ENCODE peak calls at places on chromosomes 5 and 9, in four cellular contexts. H, P, G and T are unnamed samples.

GRCh38 chr9:123867034-123867433 is 62.9 kb downstream of the DENND1A start:
- DNase-seq in H (no peak), P (no peak), G (no peak), T (no peak)

GRCh38 chr5:124683917-124684555 is 62.4 kb downstream of the ZNF608 start:
- DNase-seq in H (no peak), P (no peak), G (no peak), T (no peak)

GRCh38 chr9:133844876-133845658 is 106.9 kb upstream of the SARDH start:
- DNase-seq in H (peak), P (no peak), G (peak), T (peak)

GRCh38 chr9:91640428-91640827 is 216.8 kb upstream of the NFIL3 start:
- DNase-seq in H (no peak), P (no peak), G (no peak), T (no peak)

GRCh38 chr5:11252523-11252922 is 491.5 kb upstream of the DAP start:
- DNase-seq in H (no peak), P (no peak), G (no peak), T (no peak)

GRCh38 chr5:138942861-138943260 is 67.7 kb upstream of the LRRTM2 start:
- DNase-seq in H (no peak), P (no peak), G (no peak), T (no peak)

GRCh38 chr5:74762599-74762998 is 4.3 kb downstream of the GFM2 start:
- DNase-seq in H (no peak), P (peak), G (no peak), T (no peak)

GRCh38 chr9:16809912-16810610 is 60.4 kb downstream of the BNC2 start:
- DNase-seq in H (no peak), P (no peak), G (no peak), T (no peak)

GRCh38 chr5:52638732-52639131 is 149.0 kb upstream of the ITGA1 start:
- DNase-seq in H (no peak), P (no peak), G (no peak), T (no peak)

GRCh38 chr5:37722236-37723146 is 117.3 kb downstream of the GDNF start:
- DNase-seq in H (no peak), P (peak), G (no peak), T (no peak)

GRCh38 chr5:32942225-32942989 is 231.3 kb downstream of the NPR3 start:
- DNase-seq in H (peak), P (peak), G (no peak), T (peak)

GRCh38 chr9:75780185-75780584 is 110.3 kb upstream of the PCSK5 start:
- DNase-seq in H (no peak), P (no peak), G (no peak), T (no peak)

GRCh38 chr5:87321605-87322004 is 53.9 kb downstream of the RASA1 start:
- DNase-seq in H (no peak), P (no peak), G (no peak), T (no peak)

GRCh38 chr9:99183616-99184015 is 38.1 kb downstream of the ALG2 start:
- DNase-seq in H (no peak), P (no peak), G (no peak), T (no peak)

GRCh38 chr5:125525356-125525755 is 778.9 kb upstream of the ZNF608 start:
- DNase-seq in H (no peak), P (no peak), G (no peak), T (no peak)

GRCh38 chr5:8253376-8253775 is 384.4 kb downstream of the MTRR start:
- DNase-seq in H (no peak), P (no peak), G (no peak), T (no peak)

GRCh38 chr9:86193088-86193487 is 66.4 kb downstream of the C9orf153 start:
- DNase-seq in H (no peak), P (no peak), G (no peak), T (no peak)

GRCh38 chr5:125655156-125655555 is 768.1 kb upstream of the GRAMD2B start:
- DNase-seq in H (no peak), P (no peak), G (no peak), T (no peak)

GRCh38 chr5:154440540-154440939 is 5.3 kb upstream of the SAP30L start:
- DNase-seq in H (no peak), P (no peak), G (no peak), T (no peak)

GRCh38 chr5:370311-370958 is 48.9 kb downstream of the AHRR start:
- DNase-seq in H (no peak), P (no peak), G (no peak), T (peak)

GRCh38 chr5:160508780-160509361 is 87.2 kb downstream of the PTTG1 start:
- DNase-seq in H (peak), P (peak), G (no peak), T (peak)

GRCh38 chr5:91074615-91075014 is 308.5 kb downstream of the ARRDC3 start:
- DNase-seq in H (no peak), P (no peak), G (no peak), T (no peak)

GRCh38 chr9:135479469-135480052 is at the start of gene PPP1R26:
- DNase-seq in H (no peak), P (no peak), G (no peak), T (peak)

GRCh38 chr5:170262061-170262764 is 29.4 kb downstream of the C5orf58 start:
- DNase-seq in H (no peak), P (no peak), G (peak), T (no peak)

GRCh38 chr5:9851458-9851857 is 221.3 kb upstream of the TAS2R1 start:
- DNase-seq in H (no peak), P (no peak), G (no peak), T (no peak)

GRCh38 chr5:174721522-174722432 is 2.6 kb upstream of the MSX2 start:
- DNase-seq in H (no peak), P (no peak), G (no peak), T (no peak)

GRCh38 chr9:3865373-3865772 is 339.6 kb upstream of the RFX3 start:
- DNase-seq in H (no peak), P (no peak), G (no peak), T (no peak)

GRCh38 chr9:116855881-116856662 is 169.0 kb downstream of the TRIM32 start:
- DNase-seq in H (no peak), P (no peak), G (no peak), T (no peak)

GRCh38 chr5:23494558-23494957 is 12.9 kb upstream of the PRDM9 start:
- DNase-seq in H (no peak), P (no peak), G (no peak), T (no peak)

GRCh38 chr9:93909242-93909616 is 45.9 kb downstream of the BARX1 start:
- DNase-seq in H (no peak), P (no peak), G (no peak), T (no peak)

GRCh38 chr5:56815657-56816545 is 552 bp downstream of the MAP3K1 start:
- DNase-seq in H (peak), P (no peak), G (peak), T (peak)

GRCh38 chr5:131952286-131952857 is 6.9 kb upstream of the MEIKIN start:
- DNase-seq in H (no peak), P (no peak), G (no peak), T (no peak)

GRCh38 chr9:93620881-93621820 is 44.8 kb downstream of the PHF2 start:
- DNase-seq in H (no peak), P (no peak), G (no peak), T (no peak)

GRCh38 chr5:174424219-174425053 is 299.9 kb upstream of the MSX2 start:
- DNase-seq in H (no peak), P (no peak), G (no peak), T (no peak)

GRCh38 chr5:28580616-28581015 is 1542.2 kb upstream of the CDH9 start:
- DNase-seq in H (no peak), P (no peak), G (no peak), T (no peak)

GRCh38 chr9:89106224-89106851 is 72.3 kb downstream of the SHC3 start:
- DNase-seq in H (no peak), P (no peak), G (no peak), T (no peak)

GRCh38 chr5:42943931-42944631 is 96.0 kb downstream of the ANXA2R start:
- DNase-seq in H (no peak), P (no peak), G (no peak), T (no peak)

GRCh38 chr5:59093329-59093728 is 510.5 kb downstream of the RAB3C start:
- DNase-seq in H (no peak), P (no peak), G (no peak), T (no peak)

DNA sequence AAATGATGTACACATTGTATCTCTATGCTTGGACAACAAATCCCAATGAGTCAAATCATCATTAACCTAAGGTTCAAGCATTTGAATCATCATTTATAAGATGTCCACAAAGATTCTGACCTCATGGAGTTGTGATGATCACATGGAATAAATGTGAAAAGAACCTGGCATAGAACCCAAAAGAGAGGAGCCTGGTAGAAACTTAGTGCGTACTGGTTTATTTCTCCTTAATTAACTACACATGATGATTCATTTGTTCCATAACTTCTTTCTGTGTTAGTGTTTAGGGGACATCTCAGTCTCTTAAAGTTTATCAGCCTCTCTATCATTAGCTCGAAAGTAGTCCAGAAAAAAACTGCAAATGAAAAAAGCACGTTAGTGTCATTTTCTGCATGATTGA is 411.6 kb downstream of the BRINP1 start:
- DNase-seq in H (no peak), P (no peak), G (no peak), T (no peak)
- TF ChIP-seq POLR2AphosphoS5 in H (no peak), P (no peak), G (no peak), T (no peak)

DNA sequence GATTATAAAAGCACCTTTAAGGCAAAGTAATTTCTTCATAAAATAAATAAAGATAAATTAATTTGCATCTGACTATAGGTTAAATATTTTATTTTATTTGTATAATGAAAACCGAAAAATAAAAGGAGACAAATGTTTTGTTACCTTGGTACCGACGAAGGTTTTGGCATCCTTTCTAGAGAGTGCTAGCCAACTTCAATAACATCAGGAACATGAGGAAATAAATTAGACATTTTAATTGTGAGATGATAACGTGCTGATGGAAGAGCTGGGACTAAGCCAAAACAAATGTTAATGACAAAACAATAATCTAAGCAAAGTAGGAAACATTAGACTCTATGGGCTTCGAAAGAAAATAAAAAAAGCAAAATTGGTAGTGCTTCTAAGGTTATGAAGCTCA is 201.0 kb downstream of the IRX2 start:
- DNase-seq in H (no peak), P (no peak), G (no peak), T (no peak)
- TF ChIP-seq POLR2AphosphoS5 in H (no peak), P (no peak), G (no peak), T (no peak)

DNA sequence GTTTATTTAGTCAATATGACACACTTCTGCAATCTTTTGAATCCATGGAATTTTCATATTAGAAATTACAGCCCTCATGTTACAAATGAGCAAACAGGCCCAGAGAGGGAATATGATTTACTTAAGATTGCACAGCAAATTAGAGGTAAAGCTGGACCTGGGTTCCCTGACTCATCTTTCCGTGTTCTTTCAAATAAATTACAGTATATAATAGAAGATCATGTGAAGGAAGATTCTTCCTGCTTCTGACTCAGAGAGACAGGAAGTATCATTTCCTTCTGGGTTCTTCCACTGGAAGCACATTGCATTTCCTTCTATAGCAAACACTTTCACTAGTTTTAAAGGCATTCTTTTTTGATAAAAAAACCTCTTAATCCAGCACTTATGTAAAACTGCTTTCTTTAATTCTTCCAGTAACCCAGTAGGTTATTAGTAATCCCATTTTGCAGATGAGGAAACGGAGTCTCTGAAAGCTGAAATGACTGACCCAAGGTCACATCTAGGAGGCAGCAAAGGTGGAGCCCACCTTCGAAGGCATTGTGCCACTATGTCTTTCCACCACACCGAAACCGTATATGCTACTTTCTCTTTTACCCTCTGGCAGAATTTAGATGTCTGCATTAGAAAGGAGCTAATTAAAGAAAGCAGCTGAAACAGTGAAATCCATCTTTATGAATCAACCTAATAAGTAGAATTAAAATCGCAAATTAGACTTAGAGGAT is 566.7 kb upstream of the KLF4 start:
- DNase-seq in H (no peak), P (no peak), G (no peak), T (no peak)
- TF ChIP-seq POLR2AphosphoS5 in H (no peak), P (no peak), G (no peak), T (no peak)

GRCh38 chr5:134874831-134875655 is 872 bp downstream of the TXNDC15 start:
- DNase-seq in H (no peak), P (no peak), G (peak), T (peak)
- TF ChIP-seq POLR2AphosphoS5 in H (no peak), P (no peak), G (no peak), T (no peak)